ENCODE peak calls at places on chromosomes 13 and 19, in four cellular contexts. One of them, this sample, is unnamed.

GRCh38 chr19:39563408-39563807 is 23.4 kb upstream of the EID2 start:
- DNase-seq in body of pancreas: no peak
- DNase-seq in IMR-90: peak
- DNase-seq in esophagus squamous epithelium: no peak
- DNase-seq in this sample: no peak

GRCh38 chr13:30572859-30573275 is 44.9 kb upstream of the USPL1 start:
- DNase-seq in IMR-90: peak
- DNase-seq in body of pancreas: peak
- DNase-seq in esophagus squamous epithelium: no peak
- DNase-seq in this sample: no peak

GRCh38 chr13:75929074-75929473 is 292.9 kb downstream of the LMO7 start:
- DNase-seq in body of pancreas: no peak
- DNase-seq in esophagus squamous epithelium: no peak
- DNase-seq in IMR-90: no peak
- DNase-seq in this sample: no peak

GRCh38 chr13:94595006-94595942 is 678 bp downstream of the TGDS start:
- DNase-seq in body of pancreas: peak
- DNase-seq in IMR-90: peak
- DNase-seq in esophagus squamous epithelium: no peak
- DNase-seq in this sample: no peak

GRCh38 chr13:42039946-42040729 is 8.3 kb upstream of the DGKH start:
- DNase-seq in body of pancreas: peak
- DNase-seq in IMR-90: peak
- DNase-seq in esophagus squamous epithelium: peak
- DNase-seq in this sample: peak

GRCh38 chr19:51253088-51253806 is 2.4 kb downstream of the SIGLECL1 start:
- DNase-seq in esophagus squamous epithelium: no peak
- DNase-seq in IMR-90: no peak
- DNase-seq in body of pancreas: no peak
- DNase-seq in this sample: no peak

GRCh38 chr13:47148543-47148942 is 251.7 kb upstream of the HTR2A start:
- DNase-seq in body of pancreas: no peak
- DNase-seq in IMR-90: no peak
- DNase-seq in esophagus squamous epithelium: no peak
- DNase-seq in this sample: no peak

GRCh38 chr19:49814010-49814409 is 918 bp upstream of the FUZ start:
- DNase-seq in IMR-90: no peak
- DNase-seq in esophagus squamous epithelium: no peak
- DNase-seq in body of pancreas: no peak
- DNase-seq in this sample: no peak

GRCh38 chr13:66886248-66886647 is 343.9 kb downstream of the PCDH9 start:
- DNase-seq in IMR-90: no peak
- DNase-seq in body of pancreas: no peak
- DNase-seq in esophagus squamous epithelium: no peak
- DNase-seq in this sample: no peak

GRCh38 chr19:49057636-49058234 is at the start of gene CGB7:
- DNase-seq in esophagus squamous epithelium: no peak
- DNase-seq in IMR-90: peak
- DNase-seq in body of pancreas: peak
- DNase-seq in this sample: peak

GRCh38 chr13:47175172-47175806 is 278.4 kb upstream of the HTR2A start:
- DNase-seq in esophagus squamous epithelium: no peak
- DNase-seq in body of pancreas: no peak
- DNase-seq in IMR-90: peak
- DNase-seq in this sample: no peak

GRCh38 chr19:47350599-47350998 is 1.5 kb downstream of the DHX34 start:
- DNase-seq in IMR-90: no peak
- DNase-seq in body of pancreas: no peak
- DNase-seq in esophagus squamous epithelium: no peak
- DNase-seq in this sample: no peak

GRCh38 chr13:27953671-27954405 is 15.3 kb downstream of the CDX2 start:
- DNase-seq in body of pancreas: peak
- DNase-seq in IMR-90: peak
- DNase-seq in esophagus squamous epithelium: no peak
- DNase-seq in this sample: peak

GRCh38 chr19:18397242-18398202 is at the start of gene LRRC25:
- DNase-seq in body of pancreas: peak
- DNase-seq in esophagus squamous epithelium: no peak
- DNase-seq in IMR-90: no peak
- DNase-seq in this sample: no peak

GRCh38 chr19:19562665-19563347 is 24.7 kb downstream of the CILP2 start:
- DNase-seq in esophagus squamous epithelium: no peak
- DNase-seq in body of pancreas: no peak
- DNase-seq in IMR-90: no peak
- DNase-seq in this sample: no peak

GRCh38 chr13:49584771-49585182 is 581 bp downstream of the RCBTB1 start:
- DNase-seq in body of pancreas: peak
- DNase-seq in IMR-90: peak
- DNase-seq in esophagus squamous epithelium: no peak
- DNase-seq in this sample: no peak

GRCh38 chr13:108566413-108567170 is 62.8 kb upstream of the MYO16 start:
- DNase-seq in esophagus squamous epithelium: no peak
- DNase-seq in IMR-90: no peak
- DNase-seq in body of pancreas: no peak
- DNase-seq in this sample: no peak
- H3K4me3 ChIP-seq in esophagus squamous epithelium: no peak
- H3K4me3 ChIP-seq in IMR-90: no peak
- H3K4me3 ChIP-seq in body of pancreas: no peak
- H3K4me3 ChIP-seq in this sample: no peak

DNA sequence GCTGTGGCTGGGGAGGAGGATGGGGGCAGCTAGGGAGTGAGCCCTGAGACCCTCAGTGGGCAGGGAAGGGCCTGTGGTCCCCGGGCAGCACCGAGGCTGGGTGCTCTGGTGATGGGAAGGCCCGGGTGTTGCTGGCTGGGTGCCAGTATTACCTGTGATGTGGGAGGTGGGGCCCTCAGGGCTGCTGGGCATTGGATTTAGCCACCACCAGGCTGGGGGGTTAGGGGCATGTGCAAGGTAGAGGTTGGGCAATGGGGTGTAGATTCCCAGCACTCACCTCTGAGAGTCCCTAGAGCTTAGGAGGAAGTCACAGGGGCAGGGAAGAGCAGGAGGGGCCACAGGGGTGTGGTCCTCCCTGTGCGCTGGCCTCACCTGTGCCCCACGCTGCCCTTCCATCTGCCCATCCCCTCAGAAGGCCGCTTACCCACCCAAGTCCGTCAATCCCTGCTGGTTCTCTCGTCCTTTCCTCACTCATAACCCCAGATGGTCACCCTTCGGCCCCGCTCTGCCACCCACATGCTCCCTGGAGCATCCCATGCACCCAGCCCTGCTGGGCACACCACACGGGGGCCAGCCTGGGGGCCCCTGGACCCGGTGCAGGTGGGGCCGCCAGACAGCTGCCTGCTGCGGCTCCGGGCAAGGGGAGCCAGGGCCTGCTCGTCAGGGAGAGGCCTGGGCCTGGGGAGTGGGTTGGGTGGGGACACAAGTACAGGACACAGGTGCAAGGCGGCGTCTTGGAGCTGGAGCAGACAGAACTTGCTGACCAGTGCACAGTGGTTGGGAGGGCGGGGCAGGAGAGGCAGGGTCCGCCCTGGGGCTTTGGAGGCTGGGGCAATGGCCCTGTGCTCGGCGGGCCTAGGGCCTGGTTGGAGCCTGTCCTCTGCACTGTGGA is 12.5 kb downstream of the EPN1 start:
- DNase-seq in body of pancreas: no peak
- DNase-seq in IMR-90: no peak
- DNase-seq in esophagus squamous epithelium: no peak
- DNase-seq in this sample: no peak
- TF ChIP-seq POLR2A in body of pancreas: no peak
- TF ChIP-seq POLR2A in IMR-90: no peak
- TF ChIP-seq POLR2A in esophagus squamous epithelium: no peak
- TF ChIP-seq POLR2A in this sample: no peak

GRCh38 chr13:91308299-91308698 is 39.2 kb upstream of the MIR17HG start:
- DNase-seq in IMR-90: no peak
- DNase-seq in esophagus squamous epithelium: no peak
- DNase-seq in body of pancreas: no peak
- DNase-seq in this sample: no peak
- TF ChIP-seq CTCF in IMR-90: peak
- TF ChIP-seq CTCF in esophagus squamous epithelium: no peak
- TF ChIP-seq CTCF in body of pancreas: no peak
- TF ChIP-seq CTCF in this sample: no peak

DNA sequence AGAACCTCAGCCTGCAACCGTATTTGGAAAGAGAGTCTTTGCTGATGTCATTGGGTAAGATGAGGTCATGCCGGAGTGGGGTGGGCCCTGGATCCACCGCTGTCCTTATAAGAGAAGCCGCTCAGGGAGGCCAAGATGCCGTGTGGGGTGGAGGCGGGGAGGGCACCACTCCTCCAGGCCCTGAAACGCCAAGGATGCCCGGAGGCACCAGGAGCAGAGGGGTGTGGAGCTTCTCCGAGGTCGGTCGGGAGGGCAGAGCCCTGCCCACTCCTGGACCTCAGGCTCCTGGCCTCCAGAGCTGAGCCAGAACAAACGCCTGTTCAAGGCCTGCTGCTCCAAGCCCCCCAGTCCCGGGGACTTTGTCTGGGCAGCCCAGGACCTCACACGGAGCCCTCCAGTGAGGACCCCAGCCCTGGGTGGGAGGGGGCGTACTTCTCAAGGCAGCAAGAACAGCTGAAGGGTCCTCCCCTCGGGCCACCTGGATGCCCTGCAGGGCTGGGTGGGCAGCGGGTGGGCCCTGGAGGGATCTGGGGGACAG is 29.9 kb downstream of the PIP5K1C start:
- DNase-seq in IMR-90: peak
- DNase-seq in esophagus squamous epithelium: no peak
- DNase-seq in body of pancreas: peak
- DNase-seq in this sample: peak
- H3K4me3 ChIP-seq in IMR-90: no peak
- H3K4me3 ChIP-seq in esophagus squamous epithelium: peak
- H3K4me3 ChIP-seq in body of pancreas: no peak
- H3K4me3 ChIP-seq in this sample: no peak

DNA sequence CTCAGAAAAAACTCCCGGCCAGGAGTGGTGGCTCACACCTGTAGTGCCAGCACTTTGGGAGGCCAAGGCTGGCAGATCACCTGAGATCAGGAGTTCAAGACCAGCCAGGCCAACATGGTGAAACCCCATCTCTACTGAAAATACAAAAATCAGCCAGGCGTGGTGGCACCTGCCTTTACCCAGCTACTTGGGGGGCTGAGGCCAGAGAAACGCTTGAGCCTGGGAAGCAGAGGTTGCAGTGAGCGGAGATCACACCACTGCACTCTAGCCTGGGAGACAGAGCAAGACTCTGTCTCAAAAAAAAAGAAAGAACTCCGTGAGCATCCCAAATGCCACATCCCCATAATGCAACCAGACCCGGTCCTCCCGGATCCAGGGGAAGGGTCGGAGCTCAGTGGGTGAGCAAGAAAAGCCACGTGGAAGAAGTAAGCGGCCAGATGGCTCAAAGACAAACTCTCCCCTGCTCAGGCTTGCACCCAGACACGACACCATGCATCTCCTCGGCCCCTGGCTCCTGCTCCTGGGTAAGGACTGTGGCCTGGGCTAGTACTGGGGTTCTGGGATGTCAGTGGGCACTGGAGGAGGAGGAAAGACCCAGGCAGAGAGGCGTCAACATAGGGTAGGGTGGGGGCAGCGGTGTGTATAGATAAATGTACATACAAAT is 2.7 kb downstream of the CD22 start:
- DNase-seq in body of pancreas: no peak
- DNase-seq in esophagus squamous epithelium: no peak
- DNase-seq in IMR-90: no peak
- DNase-seq in this sample: no peak
- TF ChIP-seq POLR2A in body of pancreas: no peak
- TF ChIP-seq POLR2A in esophagus squamous epithelium: no peak
- TF ChIP-seq POLR2A in IMR-90: no peak
- TF ChIP-seq POLR2A in this sample: no peak

DNA sequence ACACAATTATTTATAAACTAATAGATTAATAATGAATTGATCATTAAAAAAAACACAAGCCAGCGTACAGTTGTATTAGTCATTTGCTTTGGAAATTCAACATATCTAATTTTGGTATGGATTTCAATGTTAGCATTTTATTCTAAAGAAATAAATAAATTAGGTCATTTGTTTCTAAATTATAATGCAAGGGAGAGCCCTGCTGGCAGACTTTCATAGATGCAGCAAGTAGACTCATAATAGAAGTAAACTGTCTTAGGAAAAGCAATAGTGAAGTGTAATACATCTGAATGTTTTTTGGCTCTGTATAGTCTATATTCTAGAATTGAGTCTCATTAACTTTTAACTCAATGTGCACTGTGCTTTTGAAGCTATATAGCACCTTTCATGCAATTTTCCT is 982.4 kb upstream of the MIR17HG start:
- DNase-seq in IMR-90: no peak
- DNase-seq in esophagus squamous epithelium: no peak
- DNase-seq in body of pancreas: no peak
- DNase-seq in this sample: no peak
- TF ChIP-seq CTCF in IMR-90: no peak
- TF ChIP-seq CTCF in esophagus squamous epithelium: no peak
- TF ChIP-seq CTCF in body of pancreas: no peak
- TF ChIP-seq CTCF in this sample: no peak

GRCh38 chr13:96662036-96662435 is 332.2 kb downstream of the OXGR1 start:
- DNase-seq in IMR-90: no peak
- DNase-seq in esophagus squamous epithelium: no peak
- DNase-seq in body of pancreas: no peak
- DNase-seq in this sample: no peak

GRCh38 chr13:96661612-96662011 is 332.7 kb downstream of the OXGR1 start:
- DNase-seq in esophagus squamous epithelium: no peak
- DNase-seq in body of pancreas: no peak
- DNase-seq in IMR-90: no peak
- DNase-seq in this sample: no peak
- H3K4me3 ChIP-seq in esophagus squamous epithelium: no peak
- H3K4me3 ChIP-seq in body of pancreas: no peak
- H3K4me3 ChIP-seq in IMR-90: no peak
- H3K4me3 ChIP-seq in this sample: no peak

GRCh38 chr19:41306394-41306793 is 3.6 kb upstream of the CCDC97 start:
- DNase-seq in IMR-90: no peak
- DNase-seq in esophagus squamous epithelium: no peak
- DNase-seq in body of pancreas: no peak
- DNase-seq in this sample: no peak
- TF ChIP-seq POLR2A in IMR-90: no peak
- TF ChIP-seq POLR2A in esophagus squamous epithelium: no peak
- TF ChIP-seq POLR2A in body of pancreas: no peak
- TF ChIP-seq POLR2A in this sample: no peak